ENCODE peak calls at places on chromosomes 4 and X, in seven cellular contexts. One of them, this sample, is unnamed.

GRCh38 chrX:150864127-150864526 is 34.3 kb downstream of the CD99L2 start:
- DNase-seq in transverse colon: no peak
- DNase-seq in A549: no peak
- DNase-seq in tibial nerve: no peak
- DNase-seq in ovary: no peak
- DNase-seq in upper lobe of left lung: no peak
- DNase-seq in HepG2: no peak
- DNase-seq in this sample: no peak

GRCh38 chr4:80989921-80990544 is 40.5 kb upstream of the BMP3 start:
- DNase-seq in upper lobe of left lung: no peak
- DNase-seq in ovary: no peak
- DNase-seq in transverse colon: no peak
- DNase-seq in A549: peak; percentile 59
- DNase-seq in HepG2: peak; percentile 40
- DNase-seq in tibial nerve: peak; percentile 61
- DNase-seq in this sample: no peak

GRCh38 chr4:92122911-92123310 is 180.9 kb upstream of the GRID2 start:
- DNase-seq in transverse colon: no peak
- DNase-seq in ovary: no peak
- DNase-seq in tibial nerve: no peak
- DNase-seq in A549: no peak
- DNase-seq in HepG2: no peak
- DNase-seq in upper lobe of left lung: no peak
- DNase-seq in this sample: no peak

GRCh38 chr4:8502836-8503585 is 62.4 kb downstream of the TRMT44 start:
- DNase-seq in tibial nerve: no peak
- DNase-seq in HepG2: peak; percentile 18
- DNase-seq in ovary: peak; percentile 90
- DNase-seq in A549: no peak
- DNase-seq in transverse colon: no peak
- DNase-seq in upper lobe of left lung: no peak
- DNase-seq in this sample: no peak

GRCh38 chrX:68332156-68332823 is 101.0 kb downstream of the OPHN1 start:
- DNase-seq in ovary: no peak
- DNase-seq in HepG2: no peak
- DNase-seq in transverse colon: no peak
- DNase-seq in A549: no peak
- DNase-seq in tibial nerve: peak; percentile 4
- DNase-seq in upper lobe of left lung: no peak
- DNase-seq in this sample: no peak

GRCh38 chr4:121736735-121737351 is 28.1 kb downstream of the SMIM43 start:
- DNase-seq in HepG2: peak; percentile 61
- DNase-seq in tibial nerve: peak; percentile 87
- DNase-seq in A549: peak; percentile 58
- DNase-seq in transverse colon: no peak
- DNase-seq in ovary: peak; percentile 18
- DNase-seq in upper lobe of left lung: no peak
- DNase-seq in this sample: no peak

GRCh38 chrX:10929747-10930146 is 181.4 kb upstream of the HCCS start:
- DNase-seq in A549: no peak
- DNase-seq in ovary: no peak
- DNase-seq in upper lobe of left lung: no peak
- DNase-seq in transverse colon: no peak
- DNase-seq in HepG2: no peak
- DNase-seq in tibial nerve: no peak
- DNase-seq in this sample: no peak

GRCh38 chrX:149040873-149041535 is 464.1 kb downstream of the IDS start:
- DNase-seq in transverse colon: no peak
- DNase-seq in A549: peak; percentile 6
- DNase-seq in upper lobe of left lung: no peak
- DNase-seq in tibial nerve: no peak
- DNase-seq in HepG2: no peak
- DNase-seq in ovary: no peak
- DNase-seq in this sample: no peak

GRCh38 chrX:56974408-56974807 is 20.9 kb downstream of the SPIN3 start:
- DNase-seq in upper lobe of left lung: no peak
- DNase-seq in HepG2: no peak
- DNase-seq in tibial nerve: no peak
- DNase-seq in ovary: no peak
- DNase-seq in A549: no peak
- DNase-seq in transverse colon: no peak
- DNase-seq in this sample: no peak

GRCh38 chr4:147103403-147103946 is 157.8 kb upstream of the TTC29 start:
- DNase-seq in tibial nerve: peak; percentile 67
- DNase-seq in ovary: no peak
- DNase-seq in upper lobe of left lung: no peak
- DNase-seq in transverse colon: no peak
- DNase-seq in A549: peak; percentile 56
- DNase-seq in HepG2: no peak
- DNase-seq in this sample: no peak

GRCh38 chr4:11606078-11606477 is 177.4 kb upstream of the HS3ST1 start:
- DNase-seq in tibial nerve: no peak
- DNase-seq in HepG2: no peak
- DNase-seq in upper lobe of left lung: no peak
- DNase-seq in transverse colon: no peak
- DNase-seq in ovary: no peak
- DNase-seq in A549: no peak
- DNase-seq in this sample: no peak

GRCh38 chrX:119745283-119745848 is 13.0 kb upstream of the SOWAHD start:
- DNase-seq in transverse colon: no peak
- DNase-seq in HepG2: no peak
- DNase-seq in upper lobe of left lung: no peak
- DNase-seq in A549: no peak
- DNase-seq in tibial nerve: no peak
- DNase-seq in ovary: no peak
- DNase-seq in this sample: no peak

GRCh38 chr4:16758206-16758605 is 140.2 kb downstream of the LDB2 start:
- DNase-seq in A549: no peak
- DNase-seq in ovary: no peak
- DNase-seq in upper lobe of left lung: no peak
- DNase-seq in transverse colon: no peak
- DNase-seq in HepG2: no peak
- DNase-seq in tibial nerve: no peak
- DNase-seq in this sample: no peak

GRCh38 chrX:30343206-30343605 is 34.0 kb upstream of the NR0B1 start:
- DNase-seq in ovary: no peak
- DNase-seq in A549: peak; percentile 1
- DNase-seq in transverse colon: no peak
- DNase-seq in HepG2: peak; percentile 2
- DNase-seq in upper lobe of left lung: no peak
- DNase-seq in tibial nerve: no peak
- DNase-seq in this sample: no peak

GRCh38 chr4:180134116-180134866 is 2108.9 kb upstream of the TENM3 start:
- DNase-seq in tibial nerve: no peak
- DNase-seq in A549: no peak
- DNase-seq in ovary: no peak
- DNase-seq in upper lobe of left lung: no peak
- DNase-seq in transverse colon: peak; percentile 23
- DNase-seq in HepG2: no peak
- DNase-seq in this sample: no peak

GRCh38 chr4:177182728-177183127 is 126.9 kb upstream of the NEIL3 start:
- DNase-seq in transverse colon: no peak
- DNase-seq in HepG2: no peak
- DNase-seq in upper lobe of left lung: no peak
- DNase-seq in tibial nerve: no peak
- DNase-seq in ovary: no peak
- DNase-seq in A549: no peak
- DNase-seq in this sample: no peak

GRCh38 chr4:55169352-55169959 is 44.1 kb upstream of the KDR start:
- DNase-seq in ovary: no peak
- DNase-seq in transverse colon: no peak
- DNase-seq in HepG2: peak; percentile 18
- DNase-seq in upper lobe of left lung: no peak
- DNase-seq in A549: peak; percentile 13
- DNase-seq in tibial nerve: no peak
- DNase-seq in this sample: peak; percentile 28

GRCh38 chr4:123632646-123633045 is 236.1 kb downstream of the SPRY1 start:
- DNase-seq in transverse colon: no peak
- DNase-seq in upper lobe of left lung: no peak
- DNase-seq in tibial nerve: no peak
- DNase-seq in A549: no peak
- DNase-seq in ovary: no peak
- DNase-seq in HepG2: no peak
- DNase-seq in this sample: no peak

GRCh38 chrX:134548257-134548732 is 88.3 kb downstream of the HPRT1 start:
- DNase-seq in A549: no peak
- DNase-seq in tibial nerve: no peak
- DNase-seq in transverse colon: no peak
- DNase-seq in ovary: no peak
- DNase-seq in upper lobe of left lung: no peak
- DNase-seq in HepG2: no peak
- DNase-seq in this sample: no peak
- TF ChIP-seq POLR2A in A549: no peak
- TF ChIP-seq POLR2A in tibial nerve: no peak
- TF ChIP-seq POLR2A in transverse colon: no peak
- TF ChIP-seq POLR2A in ovary: no peak
- TF ChIP-seq POLR2A in upper lobe of left lung: no peak
- TF ChIP-seq POLR2A in HepG2: no peak
- TF ChIP-seq POLR2A in this sample: no peak

DNA sequence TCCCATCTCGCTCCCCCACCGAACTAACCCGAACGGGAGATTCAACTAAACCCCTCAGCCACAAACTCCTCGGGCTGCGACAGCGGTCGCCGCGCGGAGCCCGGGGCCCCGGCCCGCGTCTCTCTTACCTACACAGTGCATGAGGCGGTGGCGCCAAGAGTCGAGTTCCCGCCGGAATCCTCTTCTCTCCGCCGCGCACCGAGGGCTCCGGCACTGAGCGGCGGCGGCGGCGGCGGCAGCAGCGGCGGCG is 160 bp downstream of the LCORL start:
- DNase-seq in HepG2: no peak
- DNase-seq in transverse colon: no peak
- DNase-seq in upper lobe of left lung: no peak
- DNase-seq in tibial nerve: peak; percentile 6
- DNase-seq in A549: no peak
- DNase-seq in ovary: no peak
- DNase-seq in this sample: no peak
- TF ChIP-seq EP300 in HepG2: no peak
- TF ChIP-seq EP300 in transverse colon: no peak
- TF ChIP-seq EP300 in upper lobe of left lung: no peak
- TF ChIP-seq EP300 in tibial nerve: no peak
- TF ChIP-seq EP300 in A549: no peak
- TF ChIP-seq EP300 in ovary: no peak
- TF ChIP-seq EP300 in this sample: no peak

GRCh38 chr4:158869761-158870160 is 100.9 kb downstream of the FNIP2 start:
- DNase-seq in ovary: no peak
- DNase-seq in transverse colon: no peak
- DNase-seq in A549: no peak
- DNase-seq in upper lobe of left lung: no peak
- DNase-seq in HepG2: no peak
- DNase-seq in tibial nerve: no peak
- DNase-seq in this sample: no peak
- H3K4me1 ChIP-seq in ovary: peaks cover 27% of the 10 kb centered on the region
- H3K4me1 ChIP-seq in transverse colon: no peaks in the 10 kb centered on the region
- H3K4me1 ChIP-seq in A549: peaks cover 20% of the 10 kb centered on the region
- H3K4me1 ChIP-seq in upper lobe of left lung: no peaks in the 10 kb centered on the region
- H3K4me1 ChIP-seq in HepG2: no peaks in the 10 kb centered on the region
- H3K4me1 ChIP-seq in tibial nerve: no peaks in the 10 kb centered on the region
- H3K4me1 ChIP-seq in this sample: no peaks in the 10 kb centered on the region

GRCh38 chr4:111693754-111694153 is 451.5 kb upstream of the FAM241A start:
- DNase-seq in A549: no peak
- DNase-seq in HepG2: no peak
- DNase-seq in tibial nerve: no peak
- DNase-seq in ovary: no peak
- DNase-seq in upper lobe of left lung: no peak
- DNase-seq in transverse colon: no peak
- DNase-seq in this sample: no peak
- TF ChIP-seq POLR2A in A549: no peak
- TF ChIP-seq POLR2A in HepG2: no peak
- TF ChIP-seq POLR2A in tibial nerve: no peak
- TF ChIP-seq POLR2A in ovary: no peak
- TF ChIP-seq POLR2A in upper lobe of left lung: no peak
- TF ChIP-seq POLR2A in transverse colon: no peak
- TF ChIP-seq POLR2A in this sample: no peak

GRCh38 chrX:2894885-2895292 is 34.2 kb downstream of the ARSD start:
- DNase-seq in tibial nerve: no peak
- DNase-seq in HepG2: peak; percentile 37
- DNase-seq in A549: peak; percentile 49
- DNase-seq in upper lobe of left lung: no peak
- DNase-seq in transverse colon: peak; percentile 61
- DNase-seq in ovary: no peak
- DNase-seq in this sample: peak; percentile 85
- TF ChIP-seq EP300 in tibial nerve: no peak
- TF ChIP-seq EP300 in HepG2: no peak
- TF ChIP-seq EP300 in A549: no peak
- TF ChIP-seq EP300 in upper lobe of left lung: no peak
- TF ChIP-seq EP300 in transverse colon: no peak
- TF ChIP-seq EP300 in ovary: no peak
- TF ChIP-seq EP300 in this sample: no peak

This sample was measured in stomach.